ENCODE peak calls at places on chromosomes 7 and 10, in nine cellular contexts. J is mesenchymal stem cell, Z is GM23248, A is endothelial cell of umbilical vein, S is H9, M is K562, O is neuronal stem cell, W is PC-3, H is neural progenitor cell. Q is an unnamed sample.

GRCh38 chr10:49512121-49512809 is 26.7 kb downstream of the ERCC6 start:
- DNase-seq in O (no peak), A (peak), J (peak), Z (peak), H (peak), M (peak), W (peak), S (no peak), Q (peak)

GRCh38 chr10:22368976-22369375 is 23.7 kb downstream of the SPAG6 start:
- DNase-seq in O (no peak), Z (no peak), W (no peak), H (no peak), J (no peak), A (peak), S (no peak), M (peak), Q (no peak)

GRCh38 chr10:124323145-124323725 is 95.5 kb downstream of the OAT start:
- DNase-seq in S (no peak), W (no peak), M (no peak), H (no peak), Z (peak), O (no peak), J (peak), A (no peak), Q (no peak)

GRCh38 chr10:118981946-118982345 is 47.6 kb upstream of the NANOS1 start:
- DNase-seq in W (no peak), J (no peak), A (no peak), Z (no peak), M (no peak), H (no peak), O (no peak), S (peak), Q (no peak)

GRCh38 chr7:16962986-16963385 is 81.2 kb upstream of the AGR3 start:
- DNase-seq in A (peak), W (no peak), O (no peak), M (no peak), J (no peak), S (no peak), H (no peak), Z (no peak), Q (no peak)

GRCh38 chr10:1980459-1980858 is 243.1 kb upstream of the ADARB2 start:
- DNase-seq in O (no peak), J (no peak), H (no peak), S (no peak), M (no peak), Z (no peak), A (no peak), W (no peak), Q (no peak)

GRCh38 chr10:99172130-99172738 is 63.4 kb downstream of the HPSE2 start:
- DNase-seq in Z (peak), S (peak), J (peak), W (peak), O (peak), A (peak), H (peak), M (peak), Q (peak)

GRCh38 chr10:81157649-81158048 is 619.9 kb downstream of the SH2D4B start:
- DNase-seq in A (no peak), Z (no peak), H (no peak), M (no peak), O (no peak), J (no peak), W (no peak), S (no peak), Q (no peak)

GRCh38 chr7:91940171-91940570 is 491 bp upstream of the AKAP9 start:
- DNase-seq in J (peak), M (peak), O (peak), A (peak), H (peak), W (peak), Z (peak), S (peak), Q (peak)

GRCh38 chr7:136403591-136403990 is 426.4 kb upstream of the MTPN start:
- DNase-seq in M (no peak), J (no peak), S (no peak), Z (no peak), O (no peak), H (no peak), A (no peak), W (no peak), Q (no peak)

GRCh38 chr10:102645388-102645740 is 1.1 kb downstream of the TRIM8 start:
- DNase-seq in W (peak), O (peak), Z (no peak), S (no peak), J (peak), H (no peak), M (no peak), A (peak), Q (peak)

GRCh38 chr10:13347235-13348156 is 597 bp downstream of the SEPHS1 start:
- DNase-seq in J (peak), S (no peak), A (peak), M (peak), O (peak), W (peak), H (peak), Z (peak), Q (peak)

GRCh38 chr10:60376953-60377352 is 12.7 kb downstream of the ANK3 start:
- DNase-seq in S (no peak), O (no peak), W (no peak), M (no peak), Z (no peak), H (no peak), J (no peak), A (no peak), Q (no peak)

GRCh38 chr10:70191161-70191770 is 21.0 kb upstream of the SAR1A start:
- DNase-seq in Z (peak), A (no peak), O (no peak), H (no peak), S (no peak), W (no peak), J (no peak), M (no peak), Q (no peak)

GRCh38 chr10:101400529-101400928 is 46.6 kb downstream of the BTRC start:
- DNase-seq in A (no peak), W (no peak), Z (peak), H (no peak), S (no peak), O (no peak), J (no peak), M (no peak), Q (no peak)

GRCh38 chr10:128063736-128064614 is 62.2 kb downstream of the MKI67 start:
- DNase-seq in O (no peak), A (no peak), W (no peak), Z (no peak), J (no peak), M (no peak), S (no peak), H (no peak), Q (peak)
- H3K27ac ChIP-seq in O (no peak), A (peak), W (no peak), Z (peak), J (peak), M (no peak), S (no peak), H (no peak), Q (no peak)

DNA sequence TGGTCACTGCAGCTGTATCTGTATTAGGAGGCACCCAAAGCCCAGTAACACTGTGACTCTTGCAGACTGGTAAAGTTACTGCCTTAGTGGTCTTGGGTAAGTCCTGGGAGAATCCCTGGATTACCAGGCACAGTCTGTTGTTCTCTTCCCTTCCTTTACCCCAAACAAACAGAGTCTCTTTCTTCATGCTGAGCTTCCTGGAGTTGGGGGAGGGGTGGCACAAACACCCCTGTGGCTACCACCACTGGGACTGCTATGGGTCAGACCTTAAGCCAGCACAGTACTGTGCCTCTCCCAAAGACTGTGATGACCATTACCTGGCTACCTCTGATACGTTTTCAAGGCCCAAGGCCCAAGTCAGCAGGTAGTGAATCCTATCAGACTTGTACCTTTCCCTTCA is 59.9 kb upstream of the FAM3C start:
- DNase-seq in W (no peak), H (no peak), J (no peak), O (no peak), Z (no peak), S (no peak), A (no peak), M (no peak), Q (no peak)
- H2AFZ ChIP-seq in W (no peak), H (no peak), J (no peak), O (no peak), Z (no peak), S (no peak), A (no peak), M (no peak), Q (peak)

GRCh38 chr7:47473499-47474210 is 108.3 kb downstream of the TNS3 start:
- DNase-seq in W (no peak), J (no peak), A (no peak), S (no peak), M (no peak), H (no peak), O (no peak), Z (peak), Q (no peak)
- H3K27ac ChIP-seq in W (no peak), J (no peak), A (no peak), S (no peak), M (no peak), H (no peak), O (no peak), Z (no peak), Q (no peak)

DNA sequence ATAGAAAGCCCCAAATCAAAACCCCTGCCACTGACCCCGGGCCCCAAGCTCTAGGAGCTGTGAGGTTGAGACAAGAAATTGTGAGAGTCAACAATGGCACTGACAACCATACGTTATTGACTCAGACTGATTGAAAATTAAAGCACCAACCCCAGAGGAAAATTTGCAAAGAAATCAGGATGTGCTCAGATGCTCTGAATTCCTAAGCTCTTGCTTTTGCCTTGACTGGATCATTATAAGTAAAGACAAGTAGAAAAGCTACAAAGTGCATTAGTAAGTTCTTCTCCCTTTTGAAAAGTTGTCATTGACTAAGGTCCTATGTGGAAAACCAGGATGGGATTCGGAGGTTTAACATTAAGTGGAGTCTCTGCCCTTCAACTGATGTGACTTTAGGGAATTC is 130.2 kb downstream of the SAMD9 start:
- DNase-seq in A (no peak), S (no peak), J (peak), O (no peak), Z (peak), W (no peak), H (no peak), M (no peak), Q (no peak)
- H2AFZ ChIP-seq in A (no peak), S (no peak), J (no peak), O (peak), Z (peak), W (no peak), H (no peak), M (peak), Q (no peak)

GRCh38 chr7:101996876-101997275 is 179.4 kb downstream of the CUX1 start:
- DNase-seq in S (no peak), O (no peak), J (no peak), A (no peak), Z (no peak), M (no peak), W (no peak), H (no peak), Q (no peak)
- H3K27ac ChIP-seq in S (no peak), O (no peak), J (no peak), A (no peak), Z (no peak), M (no peak), W (no peak), H (no peak), Q (no peak)

GRCh38 chr7:47497367-47498096 is 84.4 kb downstream of the TNS3 start:
- DNase-seq in J (peak), O (no peak), A (peak), H (no peak), M (no peak), W (no peak), Z (peak), S (no peak), Q (no peak)
- H2AFZ ChIP-seq in J (no peak), O (peak), A (no peak), H (no peak), M (no peak), W (no peak), Z (no peak), S (no peak), Q (no peak)

GRCh38 chr10:43394868-43395267 is 14.1 kb downstream of the HNRNPF start:
- DNase-seq in O (no peak), A (no peak), J (no peak), S (no peak), W (no peak), Z (no peak), M (no peak), H (no peak), Q (no peak)

GRCh38 chr10:43390791-43391190 is 18.2 kb downstream of the HNRNPF start:
- DNase-seq in J (peak), M (no peak), S (peak), W (peak), O (no peak), A (peak), H (peak), Z (peak), Q (peak)

GRCh38 chr10:43393606-43394360 is 15.2 kb downstream of the HNRNPF start:
- DNase-seq in W (no peak), S (no peak), M (no peak), A (no peak), H (no peak), O (no peak), J (no peak), Z (no peak), Q (no peak)

GRCh38 chr10:43390333-43390732 is 18.7 kb downstream of the HNRNPF start:
- DNase-seq in A (no peak), S (no peak), M (no peak), H (no peak), Z (no peak), J (no peak), W (no peak), O (no peak), Q (no peak)

GRCh38 chr10:43392757-43393156 is 16.2 kb downstream of the HNRNPF start:
- DNase-seq in Z (no peak), O (no peak), A (no peak), S (no peak), H (no peak), M (no peak), W (no peak), J (no peak), Q (no peak)
- H3K27ac ChIP-seq in Z (no peak), O (no peak), A (no peak), S (peak), H (no peak), M (peak), W (no peak), J (no peak), Q (peak)

GRCh38 chr7:116671681-116672595 is at the start of gene MET:
- DNase-seq in Z (peak), W (peak), A (peak), H (peak), J (peak), S (peak), O (peak), M (peak), Q (peak)
- H2AFZ ChIP-seq in Z (peak), W (peak), A (peak), H (peak), J (peak), S (peak), O (peak), M (peak), Q (peak)

DNA sequence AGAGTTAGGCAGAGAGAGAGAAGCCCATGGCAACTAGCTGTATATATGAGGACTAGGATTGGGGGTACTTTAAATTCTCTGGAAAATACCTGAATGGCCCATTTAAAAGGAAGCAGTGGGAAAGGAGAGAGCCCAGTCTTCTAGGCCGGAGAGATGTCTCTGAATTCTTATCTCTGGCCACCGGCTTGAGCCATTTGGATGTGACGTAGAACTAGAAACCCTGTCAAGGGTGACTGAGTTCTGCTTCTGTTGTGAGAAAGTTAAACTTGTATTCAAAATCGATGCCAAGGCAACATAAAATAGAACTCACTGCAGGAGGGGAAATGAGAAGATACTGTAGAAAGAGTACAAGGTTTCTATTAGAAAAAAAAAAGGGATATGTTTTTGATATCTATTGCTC is 6.3 kb upstream of the GSTK1 start:
- DNase-seq in J (no peak), O (no peak), A (no peak), Z (no peak), M (peak), W (no peak), S (no peak), H (no peak), Q (no peak)
- H3K27ac ChIP-seq in J (no peak), O (no peak), A (no peak), Z (no peak), M (peak), W (no peak), S (no peak), H (no peak), Q (no peak)